ENCODE peak calls at places on chromosomes 12 and 14, in four cellular contexts. Q, E, F and B are unnamed samples.

GRCh38 chr12:50572760-50573159 is 68.0 kb downstream of the DIP2B start:
- DNase-seq in E (no peak), F (no peak), Q (no peak), B (no peak)

GRCh38 chr14:63673882-63674497 is 32.3 kb upstream of the WDR89 start:
- DNase-seq in Q (no peak), E (no peak), F (no peak), B (no peak)

GRCh38 chr14:56216631-56217379 is 98.6 kb downstream of the PELI2 start:
- DNase-seq in E (peak; percentile 28), F (no peak), Q (peak; percentile 12), B (peak; percentile 30)

GRCh38 chr14:92552066-92552465 is 38.5 kb downstream of the RIN3 start:
- DNase-seq in Q (no peak), F (no peak), E (no peak), B (no peak)

GRCh38 chr14:92861856-92862807 is 60.8 kb upstream of the CHGA start:
- DNase-seq in E (no peak), Q (no peak), F (no peak), B (no peak)

GRCh38 chr14:105167303-105168092 is 1.1 kb downstream of the JAG2 start:
- DNase-seq in F (peak; percentile 24), Q (no peak), E (no peak), B (no peak)

GRCh38 chr12:92478692-92479091 is 224.1 kb upstream of the PLEKHG7 start:
- DNase-seq in Q (no peak), E (peak; percentile 18), F (no peak), B (no peak)

GRCh38 chr14:63922696-63923421 is 70.1 kb downstream of the SYNE2 start:
- DNase-seq in F (no peak), E (no peak), Q (no peak), B (peak; percentile 81)

GRCh38 chr12:104769207-104769606 is 188.9 kb downstream of the SLC41A2 start:
- DNase-seq in Q (no peak), E (no peak), F (no peak), B (no peak)

GRCh38 chr12:66804555-66804954 is 125.7 kb upstream of the GRIP1 start:
- DNase-seq in Q (no peak), F (no peak), E (no peak), B (no peak)

GRCh38 chr14:80127466-80127865 is 83.8 kb downstream of the DIO2 start:
- DNase-seq in Q (no peak), E (no peak), F (no peak), B (no peak)

GRCh38 chr14:58171090-58171489 is 19.1 kb upstream of the ARMH4 start:
- DNase-seq in Q (peak; percentile 78), F (peak; percentile 32), E (peak; percentile 90), B (peak; percentile 71)